ENCODE peak calls at places on chromosome 14, in seven cellular contexts. M, Q, J, L, V, T and K are unnamed samples.

GRCh38 chr14:106343636-106344035 is 817.3 kb downstream of the TMEM121 start:
- DNase-seq in M (no peak), Q (no peak), J (no peak), L (no peak), V (no peak), T (no peak), K (no peak)

GRCh38 chr14:99393059-99393655 is 87.5 kb downstream of the SETD3 start:
- DNase-seq in M (peak; percentile 57), Q (peak; percentile 75), J (peak; percentile 66), L (no peak), V (no peak), T (no peak), K (peak; percentile 13)

GRCh38 chr14:86999076-86999475 is 993.9 kb downstream of the GALC start:
- DNase-seq in M (no peak), Q (no peak), J (no peak), L (no peak), V (no peak), T (no peak), K (no peak)

GRCh38 chr14:34331728-34332623 is 130.1 kb downstream of the SPTSSA start:
- DNase-seq in M (peak; percentile 49), Q (peak; percentile 80), J (peak; percentile 78), L (no peak), V (peak; percentile 24), T (peak; percentile 52), K (no peak)

GRCh38 chr14:31261859-31262739 is 54.5 kb upstream of the HECTD1 start:
- DNase-seq in M (peak; percentile 46), Q (no peak), J (no peak), L (peak; percentile 74), V (no peak), T (no peak), K (no peak)

GRCh38 chr14:61533513-61534255 is 161.6 kb upstream of the HIF1A start:
- DNase-seq in M (no peak), Q (no peak), J (peak; percentile 62), L (no peak), V (no peak), T (no peak), K (no peak)

GRCh38 chr14:92866181-92866752 is 56.7 kb upstream of the CHGA start:
- DNase-seq in M (no peak), Q (no peak), J (no peak), L (no peak), V (no peak), T (no peak), K (no peak)

GRCh38 chr14:47208434-47208833 is 467.0 kb downstream of the MDGA2 start:
- DNase-seq in M (no peak), Q (no peak), J (no peak), L (no peak), V (no peak), T (no peak), K (no peak)

GRCh38 chr14:51014625-51015024 is 70.3 kb upstream of the PYGL start:
- DNase-seq in M (no peak), Q (no peak), J (no peak), L (no peak), V (no peak), T (no peak), K (no peak)

GRCh38 chr14:89504602-89505320 is 87.7 kb upstream of the FOXN3 start:
- DNase-seq in M (no peak), Q (no peak), J (no peak), L (no peak), V (no peak), T (no peak), K (peak; percentile 50)

GRCh38 chr14:46245281-46245680 is 406.3 kb downstream of the RPL10L start:
- DNase-seq in M (no peak), Q (no peak), J (no peak), L (no peak), V (no peak), T (no peak), K (no peak)

GRCh38 chr14:104435147-104436046 is 144.2 kb upstream of the C14orf180 start:
- DNase-seq in M (no peak), Q (peak; percentile 56), J (no peak), L (no peak), V (no peak), T (no peak), K (no peak)
- H3K4me3 ChIP-seq in M (no peak overlapping the region), Q (no peak overlapping the region), J (no peak overlapping the region), L (peak overlapping the region; percentile 49), V (no peak overlapping the region), T (no peak overlapping the region), K (no peak overlapping the region)

DNA sequence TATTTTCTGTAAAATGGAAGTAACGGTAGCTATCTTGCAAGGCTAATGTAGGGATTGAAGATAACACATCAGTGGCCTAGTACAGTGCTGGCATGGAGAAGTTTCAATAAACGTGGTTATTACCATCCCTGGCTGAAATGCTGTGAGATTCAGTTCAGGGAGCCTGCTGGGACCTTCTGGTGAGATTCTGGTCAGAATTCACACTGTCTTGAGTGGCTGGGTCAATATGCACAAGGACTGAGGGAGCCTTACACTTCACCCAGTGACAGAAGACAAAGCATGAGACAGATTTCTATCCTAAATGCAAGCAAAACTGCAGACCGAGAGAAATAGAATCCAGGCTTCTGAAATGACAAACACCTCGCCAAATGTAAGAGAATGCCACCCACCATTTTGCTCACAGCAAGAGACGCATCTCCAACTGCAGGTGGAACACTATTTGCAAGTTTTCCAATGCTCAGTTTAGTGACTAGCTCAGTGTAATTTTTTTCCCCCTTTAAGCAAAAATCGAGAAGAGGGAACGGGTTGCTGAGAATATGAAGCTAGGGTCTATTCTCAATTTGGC is 201.5 kb downstream of the TTC7B start:
- DNase-seq in M (no peak), Q (no peak), J (no peak), L (no peak), V (no peak), T (no peak), K (no peak)
- H3K4me3 ChIP-seq in M (no peak overlapping the region), Q (no peak overlapping the region), J (no peak overlapping the region), L (no peak overlapping the region), V (no peak overlapping the region), T (no peak overlapping the region), K (no peak overlapping the region)

GRCh38 chr14:68840454-68840853 is 47.6 kb upstream of the ZFP36L1 start:
- DNase-seq in M (no peak), Q (no peak), J (no peak), L (no peak), V (no peak), T (no peak), K (no peak)

GRCh38 chr14:68836093-68836492 is 43.2 kb upstream of the ZFP36L1 start:
- DNase-seq in M (no peak), Q (no peak), J (no peak), L (no peak), V (no peak), T (no peak), K (no peak)

DNA sequence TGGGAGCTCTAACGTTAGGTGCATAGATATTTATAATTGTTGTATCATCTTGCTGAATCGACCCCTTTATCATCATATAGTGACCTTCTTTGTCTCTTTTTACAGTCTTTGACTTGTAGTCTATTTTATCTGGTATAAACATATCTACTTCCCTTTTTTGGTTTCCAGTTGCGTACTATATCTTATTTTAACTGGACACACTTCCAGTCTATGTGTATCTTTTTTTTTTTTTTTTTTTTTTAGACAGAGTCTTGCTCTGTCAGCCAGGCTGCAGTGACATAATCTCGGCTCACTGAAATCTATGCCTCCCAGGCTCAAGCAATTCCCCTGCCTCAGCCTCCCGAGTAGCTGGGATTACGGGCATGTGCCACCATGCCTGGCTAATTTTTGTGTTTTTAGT is 41.9 kb upstream of the ZFP36L1 start:
- DNase-seq in M (no peak), Q (no peak), J (no peak), L (no peak), V (no peak), T (no peak), K (no peak)
- H3K4me3 ChIP-seq in M (no peak overlapping the region), Q (no peak overlapping the region), J (no peak overlapping the region), L (no peak overlapping the region), V (no peak overlapping the region), T (no peak overlapping the region), K (no peak overlapping the region)

DNA sequence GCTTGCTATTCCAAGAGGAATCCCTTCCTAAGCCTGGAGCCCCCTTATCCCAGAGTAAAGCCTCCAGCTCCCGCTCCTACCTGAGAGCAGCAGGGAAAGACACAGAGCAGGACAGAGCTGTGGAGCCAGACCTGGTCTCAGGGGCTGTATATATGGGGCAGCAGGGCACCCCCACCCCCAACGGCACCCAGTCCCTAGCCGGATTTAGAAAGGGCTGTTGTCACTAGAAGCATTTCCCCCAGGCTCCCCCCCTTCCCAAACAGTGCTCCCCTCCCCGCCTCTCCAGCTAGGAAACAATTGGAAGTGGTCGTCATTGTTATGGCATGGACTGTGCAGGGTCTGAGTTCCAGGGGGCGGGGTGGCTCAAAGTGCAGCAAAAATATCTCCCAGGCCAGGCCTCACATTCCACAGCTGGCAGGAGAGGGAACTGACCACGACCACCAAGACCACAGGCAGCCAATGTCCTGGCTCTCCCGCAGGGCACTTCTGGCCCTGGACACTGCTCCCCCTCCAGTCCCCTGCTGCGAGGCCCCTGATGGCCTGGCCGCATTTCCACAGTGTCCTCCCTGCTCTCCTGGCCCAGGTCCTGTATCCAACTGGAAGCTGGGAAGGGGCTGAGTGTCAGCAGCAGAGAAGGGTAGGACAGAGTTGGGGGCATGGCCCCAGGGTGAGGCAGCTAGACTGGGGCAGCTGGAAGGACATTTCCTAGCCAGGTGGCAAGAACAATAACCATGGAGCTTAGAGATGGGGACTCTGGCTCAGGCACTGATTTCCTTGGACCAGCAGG is at the start of gene MYH7:
- DNase-seq in M (no peak), Q (no peak), J (no peak), L (peak; percentile 52), V (no peak), T (no peak), K (no peak)
- H3K4me3 ChIP-seq in M (no peak within 1 kb of the TSS), Q (no peak within 1 kb of the TSS), J (no peak within 1 kb of the TSS), L (no peak within 1 kb of the TSS), V (no peak within 1 kb of the TSS), T (no peak within 1 kb of the TSS), K (no peak within 1 kb of the TSS)

DNA sequence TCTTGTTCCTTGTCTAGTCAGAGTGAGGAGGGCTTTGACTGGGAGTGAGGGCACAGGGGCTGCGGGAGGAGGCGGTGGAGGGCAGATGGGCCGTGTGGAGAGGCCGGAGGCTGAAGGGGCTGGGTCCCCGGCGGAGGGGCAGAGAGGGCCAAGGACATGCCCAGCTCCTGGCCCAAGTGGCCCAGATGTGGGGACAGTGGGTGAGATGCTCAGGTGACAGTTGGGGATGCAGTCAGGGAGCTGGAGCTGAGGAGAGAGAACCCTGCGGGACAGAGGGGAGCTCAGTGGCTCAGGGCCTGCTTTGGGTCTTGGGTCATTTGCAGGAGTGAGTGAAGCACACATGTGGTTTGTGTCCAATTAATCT is 26.5 kb upstream of the PLD4 start:
- DNase-seq in M (no peak), Q (no peak), J (no peak), L (no peak), V (no peak), T (no peak), K (no peak)
- H3K4me3 ChIP-seq in M (no peak overlapping the region), Q (no peak overlapping the region), J (no peak overlapping the region), L (no peak overlapping the region), V (no peak overlapping the region), T (no peak overlapping the region), K (no peak overlapping the region)

GRCh38 chr14:20560961-20561360 is at the start of gene RNASE9:
- DNase-seq in M (no peak), Q (no peak), J (no peak), L (no peak), V (no peak), T (no peak), K (no peak)
- H3K4me3 ChIP-seq in M (no peak within 1 kb of the TSS), Q (no peak within 1 kb of the TSS), J (no peak within 1 kb of the TSS), L (no peak within 1 kb of the TSS), V (no peak within 1 kb of the TSS), T (no peak within 1 kb of the TSS), K (no peak within 1 kb of the TSS)

GRCh38 chr14:100654025-100654813 is 67.0 kb upstream of the BEGAIN start:
- DNase-seq in M (no peak), Q (no peak), J (no peak), L (no peak), V (no peak), T (no peak), K (no peak)
- H3K4me3 ChIP-seq in M (no peak overlapping the region), Q (no peak overlapping the region), J (no peak overlapping the region), L (no peak overlapping the region), V (no peak overlapping the region), T (no peak overlapping the region), K (no peak overlapping the region)

GRCh38 chr14:71665157-71665556 is 267.1 kb upstream of the RGS6 start:
- DNase-seq in M (no peak), Q (no peak), J (no peak), L (no peak), V (no peak), T (no peak), K (no peak)
- H3K4me3 ChIP-seq in M (no peak overlapping the region), Q (no peak overlapping the region), J (no peak overlapping the region), L (no peak overlapping the region), V (no peak overlapping the region), T (no peak overlapping the region), K (no peak overlapping the region)